ENCODE peak calls at places on chromosomes 7 and 10, in eight cellular contexts. I is AG04450, T is fibroblast of pulmonary artery, Y is neural crest cell, L is adrenal gland, S is cardiac muscle cell, V is bronchial epithelial cell, O is keratinocyte. A is an unnamed sample.

GRCh38 chr10:114879093-114879492 is 57.5 kb downstream of the FHIP2A start:
- DNase-seq in I (no peak), T (peak; percentile 45), Y (no peak), L (no peak), S (peak; percentile 51), V (no peak), O (no peak), A (no peak)

GRCh38 chr10:100485841-100486495 is 23.2 kb downstream of the WNT8B start:
- DNase-seq in I (no peak), T (no peak), Y (peak; percentile 22), L (no peak), S (no peak), V (no peak), O (no peak), A (no peak)

GRCh38 chr10:44975487-44976331 is 2.9 kb downstream of the DEPP1 start:
- DNase-seq in I (no peak), T (peak; percentile 82), Y (no peak), L (no peak), S (peak; percentile 94), V (peak; percentile 36), O (no peak), A (no peak)

GRCh38 chr10:80324086-80324485 is 32.5 kb downstream of the DYDC1 start:
- DNase-seq in I (no peak), T (peak; percentile 31), Y (no peak), L (no peak), S (peak; percentile 44), V (peak; percentile 21), O (no peak), A (no peak)

GRCh38 chr7:42151309-42151708 is 85.7 kb downstream of the GLI3 start:
- DNase-seq in I (peak; percentile 27), T (peak; percentile 39), Y (no peak), L (no peak), S (peak; percentile 34), V (no peak), O (no peak), A (no peak)

GRCh38 chr7:3791327-3791726 is 490.3 kb downstream of the SDK1 start:
- DNase-seq in I (no peak), T (no peak), Y (no peak), L (no peak), S (no peak), V (no peak), O (no peak), A (no peak)

GRCh38 chr7:5266148-5267028 is 16.4 kb upstream of the SLC29A4 start:
- DNase-seq in I (no peak), T (no peak), Y (no peak), L (no peak), S (no peak), V (no peak), O (no peak), A (no peak)

GRCh38 chr7:98137826-98138151 is 31.1 kb downstream of the LMTK2 start:
- DNase-seq in I (no peak), T (no peak), Y (no peak), L (no peak), S (no peak), V (no peak), O (no peak), A (peak; percentile 58)

GRCh38 chr10:97291357-97292096 is 910 bp downstream of the ARHGAP19 start:
- DNase-seq in I (no peak), T (no peak), Y (no peak), L (no peak), S (no peak), V (no peak), O (no peak), A (no peak)

GRCh38 chr10:10138685-10139084 is 879.0 kb upstream of the CELF2 start:
- DNase-seq in I (no peak), T (no peak), Y (no peak), L (no peak), S (peak; percentile 2), V (no peak), O (no peak), A (no peak)

GRCh38 chr7:134992626-134993179 is 6.4 kb downstream of the AGBL3 start:
- DNase-seq in I (no peak), T (peak; percentile 76), Y (no peak), L (no peak), S (peak; percentile 66), V (no peak), O (no peak), A (peak; percentile 54)

GRCh38 chr10:130141460-130141859 is 5.3 kb downstream of the GLRX3 start:
- DNase-seq in I (no peak), T (peak; percentile 42), Y (no peak), L (no peak), S (peak; percentile 40), V (no peak), O (no peak), A (no peak)

GRCh38 chr7:94335586-94335985 is 59.1 kb upstream of the COL1A2 start:
- DNase-seq in I (no peak), T (no peak), Y (no peak), L (no peak), S (no peak), V (peak; percentile 97), O (peak; percentile 69), A (no peak)

GRCh38 chr10:101573885-101574284 is 14.2 kb downstream of the POLL start:
- DNase-seq in I (no peak), T (no peak), Y (no peak), L (no peak), S (no peak), V (no peak), O (no peak), A (no peak)

GRCh38 chr7:158976468-158976848 is 120.1 kb downstream of the DYNC2I1 start:
- DNase-seq in I (no peak), T (no peak), Y (no peak), L (no peak), S (peak; percentile 8), V (no peak), O (no peak), A (no peak)

DNA sequence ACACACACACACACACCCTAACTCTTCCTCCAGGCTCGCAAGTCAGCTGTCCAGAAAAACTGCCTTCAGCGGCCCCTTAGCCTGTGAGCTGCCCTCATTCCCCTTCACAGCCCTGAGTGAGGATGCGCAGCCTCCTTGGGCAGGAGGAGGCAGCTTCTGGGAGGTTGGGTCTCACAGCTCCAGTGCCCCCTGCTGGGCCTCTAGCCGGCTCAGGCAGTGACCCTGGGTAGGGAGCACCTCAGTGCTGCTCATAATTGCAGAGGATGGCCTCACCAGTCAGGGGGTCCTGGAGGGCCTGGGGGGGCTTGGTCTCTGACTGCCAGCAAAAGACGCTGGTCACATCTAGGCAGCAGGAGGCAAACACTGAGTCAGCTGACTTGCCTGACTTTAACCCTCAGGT is 43.7 kb downstream of the ZNF273 start:
- DNase-seq in I (no peak), T (peak; percentile 4), Y (peak; percentile 11), L (no peak), S (peak; percentile 32), V (no peak), O (no peak), A (peak; percentile 26)
- TF ChIP-seq CTCF in I (peak; percentile 30), T (peak; percentile 15), Y (peak; percentile 32), L (no peak), S (peak; percentile 38), V (peak; percentile 36), O (peak; percentile 37), A (peak; percentile 20)

DNA sequence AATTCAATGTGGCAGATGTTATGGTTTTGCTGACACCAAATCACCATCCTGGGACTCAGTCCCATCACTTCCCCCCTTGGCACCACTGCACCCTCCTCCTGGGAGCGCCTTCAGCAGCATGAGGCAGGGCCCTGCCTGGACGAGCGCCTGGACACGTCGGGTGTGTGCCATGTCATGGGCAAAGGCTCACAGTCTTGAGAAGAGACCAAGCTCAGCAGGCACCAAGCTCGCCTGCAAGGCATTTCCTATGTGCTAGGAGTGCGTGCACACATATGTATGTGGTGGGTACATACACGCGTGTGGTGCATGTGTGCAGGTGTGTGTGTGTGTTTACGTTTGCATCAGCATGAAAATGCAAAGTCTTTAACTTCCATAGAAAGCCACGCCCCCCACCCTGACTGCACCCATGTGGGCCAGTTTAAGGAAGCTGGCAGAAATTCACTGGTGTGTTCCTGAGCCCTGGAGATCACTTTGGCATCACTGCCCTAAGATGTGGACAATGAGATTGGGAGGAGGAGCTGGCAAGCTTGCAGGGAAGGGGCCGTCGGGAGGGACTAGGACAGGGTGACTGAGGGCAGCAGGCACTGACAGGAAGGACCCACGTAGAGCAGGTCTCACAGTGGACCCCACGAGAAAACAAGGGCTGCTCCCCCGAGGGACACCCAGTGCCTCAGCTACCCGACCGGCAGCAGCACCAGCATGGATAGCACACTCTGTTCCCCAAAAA is 169.9 kb upstream of the PPP2R2D start:
- DNase-seq in I (no peak), T (no peak), Y (no peak), L (no peak), S (no peak), V (no peak), O (no peak), A (no peak)
- TF ChIP-seq CTCF in I (no peak), T (no peak), Y (no peak), L (no peak), S (no peak), V (no peak), O (no peak), A (no peak)

DNA sequence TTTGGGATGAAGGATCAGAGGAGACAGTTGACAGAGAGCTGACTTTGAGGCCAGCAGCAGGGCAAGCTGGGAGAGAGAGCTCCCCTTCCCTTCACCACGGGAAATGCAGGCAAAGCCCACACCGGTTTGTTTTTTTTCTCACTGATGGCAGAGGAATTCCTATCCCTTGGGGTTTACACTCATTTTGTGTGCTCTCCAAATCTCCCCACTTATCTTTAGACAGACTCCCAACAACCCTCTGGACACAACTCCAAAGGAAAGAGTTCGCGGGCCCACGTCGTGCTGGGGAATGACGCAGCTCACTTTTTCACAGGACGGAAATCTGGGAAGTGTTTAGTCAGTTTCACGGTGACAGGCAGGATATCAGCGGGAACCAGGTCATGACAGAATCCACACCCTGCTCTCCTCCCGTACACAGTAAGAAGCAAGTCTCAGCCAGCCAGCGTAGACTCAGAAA is 68.3 kb upstream of the FAM171A1 start:
- DNase-seq in I (no peak), T (peak; percentile 76), Y (no peak), L (peak; percentile 55), S (peak; percentile 86), V (peak; percentile 60), O (no peak), A (no peak)
- TF ChIP-seq CTCF in I (peak; percentile 58), T (peak; percentile 67), Y (peak; percentile 58), L (peak; percentile 56), S (peak; percentile 59), V (peak; percentile 30), O (peak; percentile 33), A (no peak)

GRCh38 chr7:137167609-137168008 is 175.9 kb downstream of the PTN start:
- DNase-seq in I (no peak), T (no peak), Y (no peak), L (no peak), S (no peak), V (no peak), O (no peak), A (no peak)

GRCh38 chr7:137164251-137164650 is 179.3 kb downstream of the PTN start:
- DNase-seq in I (no peak), T (no peak), Y (no peak), L (no peak), S (no peak), V (no peak), O (no peak), A (no peak)

GRCh38 chr7:137172105-137172590 is 171.4 kb downstream of the PTN start:
- DNase-seq in I (no peak), T (no peak), Y (no peak), L (no peak), S (no peak), V (no peak), O (no peak), A (no peak)

GRCh38 chr7:137169282-137169698 is 174.2 kb downstream of the PTN start:
- DNase-seq in I (peak; percentile 55), T (peak; percentile 88), Y (peak; percentile 58), L (peak; percentile 54), S (peak; percentile 82), V (peak; percentile 69), O (no peak), A (no peak)
- TF ChIP-seq CTCF in I (peak; percentile 84), T (peak; percentile 90), Y (peak; percentile 82), L (peak; percentile 83), S (peak; percentile 82), V (peak; percentile 79), O (peak; percentile 52), A (peak; percentile 23)

GRCh38 chr7:154856737-154857136 is 146.2 kb downstream of the PAXIP1 start:
- DNase-seq in I (no peak), T (no peak), Y (no peak), L (no peak), S (no peak), V (no peak), O (no peak), A (no peak)
- TF ChIP-seq CTCF in I (no peak), T (no peak), Y (no peak), L (no peak), S (no peak), V (no peak), O (no peak), A (no peak)